ENCODE peak calls at places on chromosomes 5 and 9, in ten cellular contexts. G is HCT116, L is prostate gland, C is GM12891, V is HepG2, I is GM23338, M is K562, X is spleen, B is upper lobe of left lung, Z is stomach. E is an unnamed sample.

GRCh38 chr9:86099695-86100364 is 472 bp upstream of the GOLM1 start:
- DNase-seq in Z (peak; percentile 43), G (peak; percentile 57), X (no peak), M (no peak), B (peak; percentile 63), V (no peak), L (peak; percentile 48), C (no peak), I (peak; percentile 71), E (peak; percentile 41)

GRCh38 chr5:35294976-35295375 is 64.7 kb upstream of the PRLR start:
- DNase-seq in B (no peak), I (no peak), G (no peak), M (no peak), C (no peak), V (no peak), X (no peak), L (no peak), Z (no peak), E (no peak)

GRCh38 chr5:9122528-9122927 is 423.3 kb downstream of the SEMA5A start:
- DNase-seq in M (no peak), V (no peak), B (no peak), X (no peak), Z (no peak), I (no peak), C (no peak), G (no peak), L (no peak), E (no peak)

GRCh38 chr5:120122711-120123110 is 341.4 kb upstream of the PRR16 start:
- DNase-seq in X (no peak), V (no peak), Z (no peak), I (no peak), L (no peak), M (no peak), G (no peak), C (no peak), B (no peak), E (no peak)

GRCh38 chr5:81097733-81098132 is 135.4 kb upstream of the CKMT2 start:
- DNase-seq in B (no peak), V (no peak), I (peak; percentile 34), M (no peak), Z (no peak), G (no peak), C (no peak), L (no peak), X (no peak), E (no peak)

GRCh38 chr5:107713228-107713627 is 42.5 kb upstream of the EFNA5 start:
- DNase-seq in G (no peak), C (no peak), Z (no peak), B (no peak), L (no peak), X (no peak), I (no peak), V (no peak), M (no peak), E (no peak)

GRCh38 chr9:110875275-110875674 is 163.0 kb downstream of the LPAR1 start:
- DNase-seq in C (peak; percentile 8), L (no peak), Z (no peak), M (no peak), V (no peak), X (no peak), G (no peak), B (peak; percentile 58), I (peak; percentile 87), E (peak; percentile 91)

GRCh38 chr5:95697781-95698681 is 15.2 kb upstream of the SPATA9 start:
- DNase-seq in G (no peak), I (no peak), B (no peak), X (no peak), C (no peak), V (no peak), L (no peak), M (peak; percentile 63), Z (no peak), E (no peak)

GRCh38 chr9:72441296-72442211 is 76.5 kb upstream of the ZFAND5 start:
- DNase-seq in M (no peak), B (no peak), G (no peak), X (no peak), I (no peak), C (no peak), Z (no peak), V (no peak), L (no peak), E (no peak)

DNA sequence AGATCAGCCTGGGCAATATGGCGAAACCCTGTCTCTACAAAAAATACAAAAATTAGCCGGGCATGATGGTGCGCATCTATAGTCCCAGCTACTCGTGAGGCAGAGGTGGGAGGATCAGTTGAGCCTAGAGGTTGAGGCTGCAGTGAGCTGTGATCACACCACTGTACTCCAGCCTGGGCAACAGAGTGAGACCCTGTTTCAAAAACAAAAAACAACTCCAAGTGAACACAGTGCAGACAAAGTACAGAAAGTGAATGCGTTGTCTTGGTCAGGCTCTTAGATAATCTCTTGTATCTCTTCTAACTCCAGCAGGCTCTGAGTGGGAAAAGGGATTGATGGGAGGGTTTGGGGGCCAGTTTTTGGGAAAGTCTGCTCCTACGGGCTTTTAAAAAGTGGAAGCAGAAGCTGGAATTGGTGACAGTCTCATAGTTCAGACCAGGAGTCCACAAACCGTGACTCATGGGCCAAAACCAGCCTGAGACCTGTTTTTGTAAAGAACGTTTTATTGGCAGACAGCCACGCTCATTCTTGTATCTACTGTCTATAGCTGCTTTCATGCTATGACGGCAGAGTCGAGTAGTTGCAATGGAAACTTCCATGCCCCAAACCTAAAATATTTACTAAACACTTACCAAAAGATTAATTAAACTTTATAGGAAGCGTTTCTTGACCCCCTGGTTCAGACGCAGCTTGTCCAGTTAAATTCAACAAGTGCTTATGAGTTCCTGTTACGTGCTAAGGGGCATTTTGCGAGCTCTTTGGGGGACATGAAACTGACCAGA is 32.9 kb downstream of the NDST1 start:
- DNase-seq in M (no peak), Z (peak; percentile 67), B (peak; percentile 80), X (peak; percentile 4), G (no peak), C (no peak), L (peak; percentile 85), V (peak; percentile 65), I (no peak), E (no peak)
- TF ChIP-seq POLR2AphosphoS5 in M (no peak), Z (peak; percentile 60), B (no peak), X (no peak), G (no peak), C (no peak), L (peak; percentile 66), V (no peak), I (no peak), E (no peak)

GRCh38 chr9:70950270-70950669 is 171.2 kb downstream of the TRPM3 start:
- DNase-seq in C (no peak), L (no peak), Z (no peak), V (no peak), M (no peak), I (no peak), X (no peak), G (no peak), B (no peak), E (no peak)
- TF ChIP-seq POLR2AphosphoS5 in C (no peak), L (no peak), Z (no peak), V (no peak), M (no peak), I (no peak), X (no peak), G (no peak), B (no peak), E (no peak)

GRCh38 chr5:14193496-14193895 is 50.4 kb downstream of the TRIO start:
- DNase-seq in G (no peak), M (no peak), I (no peak), X (no peak), V (no peak), Z (no peak), C (no peak), L (no peak), B (no peak), E (no peak)
- TF ChIP-seq POLR2AphosphoS5 in G (no peak), M (no peak), I (no peak), X (no peak), V (no peak), Z (no peak), C (no peak), L (no peak), B (no peak), E (no peak)

GRCh38 chr5:179795863-179796833 is 2.4 kb downstream of the LTC4S start:
- DNase-seq in I (peak; percentile 90), C (peak; percentile 78), V (peak; percentile 63), M (no peak), B (peak; percentile 89), G (no peak), Z (peak; percentile 87), L (peak; percentile 81), X (peak; percentile 98), E (peak; percentile 77)
- TF ChIP-seq POLR2AphosphoS5 in I (peak; percentile 51), C (peak; percentile 69), V (peak; percentile 61), M (no peak), B (peak; percentile 43), G (peak; percentile 85), Z (peak; percentile 55), L (peak; percentile 54), X (peak; percentile 81), E (peak; percentile 47)

GRCh38 chr5:10625700-10626472 is 62.0 kb downstream of the ANKRD33B start:
- DNase-seq in M (no peak), G (no peak), C (no peak), I (no peak), B (no peak), Z (no peak), V (no peak), L (no peak), X (no peak), E (peak; percentile 68)

GRCh38 chr5:10629661-10630060 is 65.8 kb downstream of the ANKRD33B start:
- DNase-seq in M (no peak), C (no peak), B (no peak), X (no peak), I (no peak), V (no peak), Z (no peak), L (no peak), G (no peak), E (no peak)

GRCh38 chr5:10628601-10629000 is 64.7 kb downstream of the ANKRD33B start:
- DNase-seq in M (no peak), B (no peak), X (no peak), C (no peak), I (no peak), G (no peak), Z (no peak), L (no peak), V (no peak), E (no peak)

GRCh38 chr5:10626473-10627013 is 62.7 kb downstream of the ANKRD33B start:
- DNase-seq in B (peak; percentile 49), G (no peak), C (no peak), V (no peak), L (no peak), Z (no peak), I (no peak), X (no peak), M (no peak), E (peak; percentile 92)

DNA sequence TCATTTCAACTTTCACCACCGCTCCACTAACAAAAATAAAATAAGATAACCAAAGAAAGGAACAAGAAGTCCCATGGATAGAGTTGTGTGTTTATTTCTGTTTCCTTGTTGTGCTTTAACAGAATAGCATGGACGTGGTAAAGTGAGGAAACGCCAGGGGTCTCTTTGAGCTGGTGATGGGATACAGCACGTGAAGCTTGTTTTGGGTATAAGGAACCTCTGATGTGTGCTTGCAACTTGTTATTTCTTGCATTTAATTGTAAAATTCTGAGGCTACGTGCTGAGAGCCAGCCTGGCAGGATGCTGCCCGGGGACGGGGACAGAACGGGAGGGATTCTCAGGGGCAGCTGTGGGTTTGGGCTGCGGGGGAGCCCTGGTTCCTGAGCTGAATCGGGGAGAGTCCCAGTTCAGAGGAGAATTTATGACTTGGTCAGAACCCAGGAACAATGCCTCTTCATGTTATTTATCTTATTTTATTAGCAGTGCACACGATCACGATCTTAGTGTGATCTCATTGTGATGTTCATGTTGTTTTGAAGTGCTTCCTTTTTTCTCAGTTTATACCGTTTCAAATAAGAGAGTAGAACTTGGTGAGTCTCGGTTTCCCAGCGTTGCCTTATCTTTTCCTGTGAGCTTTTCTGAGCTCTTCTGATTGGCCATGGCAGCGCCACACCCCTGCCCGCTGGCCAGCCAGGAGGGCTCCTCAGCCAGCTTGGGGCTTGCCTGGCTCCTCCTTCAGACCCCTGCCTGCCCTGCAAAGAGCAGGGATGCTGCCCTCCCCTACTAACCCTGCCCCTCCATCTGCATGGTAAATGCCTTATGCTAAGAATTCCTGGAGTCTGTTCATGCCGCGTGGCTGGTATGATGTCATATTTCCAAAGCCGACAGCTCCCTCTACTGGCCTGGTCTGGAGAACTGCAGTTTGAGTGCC is 63.6 kb downstream of the ANKRD33B start:
- DNase-seq in G (peak; percentile 89), L (peak; percentile 70), C (peak; percentile 55), X (peak; percentile 89), V (peak; percentile 79), M (peak; percentile 93), I (peak; percentile 99), Z (peak; percentile 82), B (peak; percentile 83), E (peak; percentile 95)
- TF ChIP-seq POLR2AphosphoS5 in G (no peak), L (peak; percentile 76), C (peak; percentile 16), X (peak; percentile 72), V (no peak), M (no peak), I (peak; percentile 36), Z (peak; percentile 67), B (peak; percentile 26), E (peak; percentile 19)